ENCODE peak calls at places on chromosomes 7 and 10, in four cellular contexts. V, M, F and E are unnamed samples.

GRCh38 chr7:134737561-134738353 is 41.7 kb upstream of the CALD1 start:
- DNase-seq in V (no peak), M (no peak), F (peak), E (no peak)

GRCh38 chr10:122878799-122879338 is 512 bp downstream of the FAM24B start:
- DNase-seq in V (no peak), M (no peak), F (no peak), E (no peak)

GRCh38 chr10:490256-490655 is 199.2 kb downstream of the DIP2C start:
- DNase-seq in V (no peak), M (no peak), F (no peak), E (no peak)

GRCh38 chr10:126315471-126316177 is 72.7 kb downstream of the ADAM12 start:
- DNase-seq in V (no peak), M (no peak), F (no peak), E (no peak)

GRCh38 chr10:30219977-30220751 is 128.9 kb downstream of the MTPAP start:
- DNase-seq in V (no peak), M (no peak), F (no peak), E (peak)

GRCh38 chr10:91907033-91907594 is 2.2 kb downstream of the FGFBP3 start:
- DNase-seq in V (no peak), M (no peak), F (no peak), E (no peak)

GRCh38 chr10:25176421-25176968 is 1.7 kb downstream of the GPR158 start:
- DNase-seq in V (no peak), M (no peak), F (no peak), E (peak)

GRCh38 chr10:96188911-96189310 is 58.8 kb downstream of the ZNF518A start:
- DNase-seq in V (no peak), M (no peak), F (no peak), E (no peak)